ENCODE peak calls at places on chromosomes 4 and X, in eight cellular contexts. One of them, this sample, is unnamed.

GRCh38 chr4:147761218-147761883 is 29.5 kb downstream of the ARHGAP10 start:
- DNase-seq in HCEC 1CT: no peak
- DNase-seq in colonic mucosa: no peak
- DNase-seq in T-helper 9 cell: no peak
- DNase-seq in mucosa of descending colon: no peak
- DNase-seq in COR-L47: no peak
- DNase-seq in tibial artery: no peak
- DNase-seq in stimulated activated CD4-positive, alpha-beta T cell treated with anti-CD3 and anti-CD28 coated beads, Interleukin-12 subunit alpha, Interleukin-12 subunit beta, amount 100 ng/mL, for 48 hours: no peak
- DNase-seq in this sample: no peak

GRCh38 chrX:136168929-136169735 is 21.8 kb downstream of the FHL1 start:
- DNase-seq in T-helper 9 cell: no peak
- DNase-seq in COR-L47: peak
- DNase-seq in HCEC 1CT: peak
- DNase-seq in colonic mucosa: peak
- DNase-seq in mucosa of descending colon: peak
- DNase-seq in tibial artery: peak
- DNase-seq in stimulated activated CD4-positive, alpha-beta T cell treated with anti-CD3 and anti-CD28 coated beads, Interleukin-12 subunit alpha, Interleukin-12 subunit beta, amount 100 ng/mL, for 48 hours: no peak
- DNase-seq in this sample: no peak

GRCh38 chrX:10189317-10190268 is 32.8 kb downstream of the CLCN4 start:
- DNase-seq in colonic mucosa: peak
- DNase-seq in stimulated activated CD4-positive, alpha-beta T cell treated with anti-CD3 and anti-CD28 coated beads, Interleukin-12 subunit alpha, Interleukin-12 subunit beta, amount 100 ng/mL, for 48 hours: peak
- DNase-seq in tibial artery: peak
- DNase-seq in mucosa of descending colon: peak
- DNase-seq in T-helper 9 cell: peak
- DNase-seq in HCEC 1CT: peak
- DNase-seq in COR-L47: peak
- DNase-seq in this sample: peak

GRCh38 chrX:65690057-65690855 is 22.8 kb downstream of the MSN start:
- DNase-seq in COR-L47: no peak
- DNase-seq in colonic mucosa: no peak
- DNase-seq in HCEC 1CT: peak
- DNase-seq in mucosa of descending colon: no peak
- DNase-seq in stimulated activated CD4-positive, alpha-beta T cell treated with anti-CD3 and anti-CD28 coated beads, Interleukin-12 subunit alpha, Interleukin-12 subunit beta, amount 100 ng/mL, for 48 hours: no peak
- DNase-seq in tibial artery: peak
- DNase-seq in T-helper 9 cell: no peak
- DNase-seq in this sample: no peak

GRCh38 chr4:145927055-145927454 is 11.6 kb downstream of the ZNF827 start:
- DNase-seq in mucosa of descending colon: no peak
- DNase-seq in HCEC 1CT: no peak
- DNase-seq in colonic mucosa: no peak
- DNase-seq in tibial artery: no peak
- DNase-seq in T-helper 9 cell: no peak
- DNase-seq in COR-L47: no peak
- DNase-seq in stimulated activated CD4-positive, alpha-beta T cell treated with anti-CD3 and anti-CD28 coated beads, Interleukin-12 subunit alpha, Interleukin-12 subunit beta, amount 100 ng/mL, for 48 hours: no peak
- DNase-seq in this sample: no peak

GRCh38 chr4:111398906-111399330 is 746.3 kb upstream of the FAM241A start:
- DNase-seq in T-helper 9 cell: no peak
- DNase-seq in stimulated activated CD4-positive, alpha-beta T cell treated with anti-CD3 and anti-CD28 coated beads, Interleukin-12 subunit alpha, Interleukin-12 subunit beta, amount 100 ng/mL, for 48 hours: no peak
- DNase-seq in COR-L47: no peak
- DNase-seq in mucosa of descending colon: peak
- DNase-seq in tibial artery: no peak
- DNase-seq in colonic mucosa: no peak
- DNase-seq in HCEC 1CT: no peak
- DNase-seq in this sample: no peak

GRCh38 chrX:130531066-130531465 is 129.3 kb downstream of the RBMX2 start:
- DNase-seq in mucosa of descending colon: no peak
- DNase-seq in T-helper 9 cell: no peak
- DNase-seq in stimulated activated CD4-positive, alpha-beta T cell treated with anti-CD3 and anti-CD28 coated beads, Interleukin-12 subunit alpha, Interleukin-12 subunit beta, amount 100 ng/mL, for 48 hours: no peak
- DNase-seq in colonic mucosa: no peak
- DNase-seq in tibial artery: no peak
- DNase-seq in COR-L47: no peak
- DNase-seq in HCEC 1CT: no peak
- DNase-seq in this sample: no peak

GRCh38 chr4:174475528-174475927 is 46.8 kb downstream of the HPGD start:
- DNase-seq in mucosa of descending colon: no peak
- DNase-seq in COR-L47: no peak
- DNase-seq in T-helper 9 cell: no peak
- DNase-seq in stimulated activated CD4-positive, alpha-beta T cell treated with anti-CD3 and anti-CD28 coated beads, Interleukin-12 subunit alpha, Interleukin-12 subunit beta, amount 100 ng/mL, for 48 hours: no peak
- DNase-seq in tibial artery: no peak
- DNase-seq in colonic mucosa: no peak
- DNase-seq in HCEC 1CT: no peak
- DNase-seq in this sample: no peak

GRCh38 chrX:12210196-12210815 is 72.0 kb downstream of the FRMPD4 start:
- DNase-seq in HCEC 1CT: peak
- DNase-seq in colonic mucosa: no peak
- DNase-seq in COR-L47: no peak
- DNase-seq in tibial artery: no peak
- DNase-seq in mucosa of descending colon: peak
- DNase-seq in T-helper 9 cell: no peak
- DNase-seq in stimulated activated CD4-positive, alpha-beta T cell treated with anti-CD3 and anti-CD28 coated beads, Interleukin-12 subunit alpha, Interleukin-12 subunit beta, amount 100 ng/mL, for 48 hours: no peak
- DNase-seq in this sample: no peak

GRCh38 chrX:130028196-130028595 is 45.8 kb downstream of the BCORL1 start:
- DNase-seq in stimulated activated CD4-positive, alpha-beta T cell treated with anti-CD3 and anti-CD28 coated beads, Interleukin-12 subunit alpha, Interleukin-12 subunit beta, amount 100 ng/mL, for 48 hours: peak
- DNase-seq in HCEC 1CT: peak
- DNase-seq in tibial artery: no peak
- DNase-seq in T-helper 9 cell: peak
- DNase-seq in COR-L47: no peak
- DNase-seq in mucosa of descending colon: peak
- DNase-seq in colonic mucosa: peak
- DNase-seq in this sample: no peak

GRCh38 chrX:107701493-107702121 is 73.3 kb downstream of the PRPS1 start:
- DNase-seq in colonic mucosa: no peak
- DNase-seq in stimulated activated CD4-positive, alpha-beta T cell treated with anti-CD3 and anti-CD28 coated beads, Interleukin-12 subunit alpha, Interleukin-12 subunit beta, amount 100 ng/mL, for 48 hours: no peak
- DNase-seq in HCEC 1CT: no peak
- DNase-seq in COR-L47: no peak
- DNase-seq in T-helper 9 cell: no peak
- DNase-seq in mucosa of descending colon: no peak
- DNase-seq in tibial artery: no peak
- DNase-seq in this sample: peak

GRCh38 chr4:153227501-153227900 is 23.3 kb downstream of the TRIM2 start:
- DNase-seq in colonic mucosa: no peak
- DNase-seq in T-helper 9 cell: no peak
- DNase-seq in HCEC 1CT: no peak
- DNase-seq in mucosa of descending colon: no peak
- DNase-seq in stimulated activated CD4-positive, alpha-beta T cell treated with anti-CD3 and anti-CD28 coated beads, Interleukin-12 subunit alpha, Interleukin-12 subunit beta, amount 100 ng/mL, for 48 hours: no peak
- DNase-seq in COR-L47: no peak
- DNase-seq in tibial artery: no peak
- DNase-seq in this sample: no peak

GRCh38 chr4:147480891-147481576 is at the start of gene EDNRA:
- DNase-seq in HCEC 1CT: peak
- DNase-seq in tibial artery: peak
- DNase-seq in T-helper 9 cell: no peak
- DNase-seq in colonic mucosa: no peak
- DNase-seq in mucosa of descending colon: no peak
- DNase-seq in stimulated activated CD4-positive, alpha-beta T cell treated with anti-CD3 and anti-CD28 coated beads, Interleukin-12 subunit alpha, Interleukin-12 subunit beta, amount 100 ng/mL, for 48 hours: no peak
- DNase-seq in COR-L47: no peak
- DNase-seq in this sample: no peak

GRCh38 chr4:48667148-48667547 is 112.9 kb downstream of the FRYL start:
- DNase-seq in HCEC 1CT: no peak
- DNase-seq in COR-L47: no peak
- DNase-seq in stimulated activated CD4-positive, alpha-beta T cell treated with anti-CD3 and anti-CD28 coated beads, Interleukin-12 subunit alpha, Interleukin-12 subunit beta, amount 100 ng/mL, for 48 hours: no peak
- DNase-seq in T-helper 9 cell: no peak
- DNase-seq in tibial artery: no peak
- DNase-seq in mucosa of descending colon: no peak
- DNase-seq in colonic mucosa: no peak
- DNase-seq in this sample: no peak

GRCh38 chr4:140266958-140267568 is 106.4 kb upstream of the SCOC start:
- DNase-seq in colonic mucosa: no peak
- DNase-seq in stimulated activated CD4-positive, alpha-beta T cell treated with anti-CD3 and anti-CD28 coated beads, Interleukin-12 subunit alpha, Interleukin-12 subunit beta, amount 100 ng/mL, for 48 hours: peak
- DNase-seq in T-helper 9 cell: no peak
- DNase-seq in mucosa of descending colon: no peak
- DNase-seq in tibial artery: no peak
- DNase-seq in COR-L47: no peak
- DNase-seq in HCEC 1CT: peak
- DNase-seq in this sample: no peak

This sample was measured in cardiac septum.